ENCODE peak calls at places on chromosome 4, in six cellular contexts. W, M, Q, K, N and C are unnamed samples.

GRCh38 chr4:35934370-35934981 is 309.8 kb downstream of the ARAP2 start:
- DNase-seq in K (peak; percentile 21), M (peak; percentile 12), W (peak; percentile 7), N (peak; percentile 65), Q (no peak), C (peak; percentile 12)

GRCh38 chr4:45971108-45971507 is 152.7 kb downstream of the GABRG1 start:
- DNase-seq in M (no peak), K (no peak), Q (no peak), N (no peak), W (no peak), C (no peak)

GRCh38 chr4:40940317-40940720 is 190.6 kb downstream of the NSUN7 start:
- DNase-seq in Q (no peak), K (no peak), W (no peak), M (no peak), N (no peak), C (no peak)

GRCh38 chr4:120923201-120923522 is 636 bp upstream of the PRDM5 start:
- DNase-seq in Q (no peak), M (no peak), W (no peak), N (no peak), K (no peak), C (no peak)

GRCh38 chr4:54516556-54517215 is 141.1 kb upstream of the KIT start:
- DNase-seq in W (no peak), K (no peak), M (no peak), Q (no peak), N (no peak), C (no peak)

GRCh38 chr4:156892695-156893211 is 78.8 kb downstream of the PDGFC start:
- DNase-seq in K (no peak), Q (no peak), M (no peak), W (no peak), N (no peak), C (no peak)

GRCh38 chr4:59535541-59535940 is 1664.6 kb upstream of the ADGRL3 start:
- DNase-seq in W (no peak), K (no peak), Q (no peak), N (no peak), M (no peak), C (no peak)

GRCh38 chr4:177033130-177033529 is 240.4 kb upstream of the VEGFC start:
- DNase-seq in N (peak; percentile 54), K (no peak), W (no peak), Q (no peak), M (no peak), C (no peak)

GRCh38 chr4:138235419-138235952 is 6.7 kb downstream of the SLC7A11 start:
- DNase-seq in N (no peak), W (no peak), K (no peak), M (peak; percentile 15), Q (no peak), C (no peak)

GRCh38 chr4:102500371-102501175 is 586 bp upstream of the NFKB1 start:
- DNase-seq in N (peak; percentile 62), W (peak; percentile 24), Q (no peak), M (no peak), K (no peak), C (no peak)

GRCh38 chr4:159444668-159445067 is 341.8 kb downstream of the RAPGEF2 start:
- DNase-seq in N (no peak), M (no peak), Q (no peak), K (no peak), W (no peak), C (no peak)

GRCh38 chr4:123037809-123038208 is 115.4 kb upstream of the NUDT6 start:
- DNase-seq in W (peak; percentile 84), K (no peak), N (no peak), M (no peak), Q (no peak), C (no peak)

GRCh38 chr4:101621120-101621519 is 169.4 kb upstream of the BANK1 start:
- DNase-seq in N (no peak), W (no peak), Q (no peak), K (no peak), M (no peak), C (no peak)

GRCh38 chr4:159077702-159078495 is 25.0 kb upstream of the RAPGEF2 start:
- DNase-seq in M (no peak), K (peak; percentile 77), Q (no peak), N (no peak), W (peak; percentile 32), C (peak; percentile 83)

GRCh38 chr4:54118850-54119589 is 19.1 kb downstream of the GSX2 start:
- DNase-seq in N (no peak), K (no peak), Q (no peak), M (no peak), W (no peak), C (no peak)

GRCh38 chr4:173013232-173013932 is 155.2 kb upstream of the GALNT7 start:
- DNase-seq in Q (peak; percentile 88), M (no peak), K (peak; percentile 9), N (peak; percentile 68), W (peak; percentile 21), C (peak; percentile 83)

GRCh38 chr4:72055566-72055965 is 23.8 kb downstream of the NPFFR2 start:
- DNase-seq in K (no peak), Q (no peak), N (no peak), M (no peak), W (no peak), C (no peak)

GRCh38 chr4:41865306-41865980 is 69.8 kb upstream of the TMEM33 start:
- DNase-seq in K (no peak), N (peak; percentile 69), Q (peak; percentile 55), M (no peak), W (no peak), C (no peak)

GRCh38 chr4:170741856-170742255 is 652.1 kb upstream of the AADAT start:
- DNase-seq in K (no peak), W (no peak), M (no peak), N (no peak), Q (no peak), C (no peak)

GRCh38 chr4:1968667-1969295 is 40.0 kb downstream of the NELFA start:
- DNase-seq in W (no peak), K (no peak), Q (no peak), N (no peak), M (no peak), C (no peak)

GRCh38 chr4:33262809-33263208 is 2542.6 kb downstream of the PCDH7 start:
- DNase-seq in Q (no peak), M (no peak), N (no peak), W (no peak), K (no peak), C (no peak)

GRCh38 chr4:169885893-169886292 is 128.1 kb upstream of the HPF1 start:
- DNase-seq in K (no peak), N (no peak), W (no peak), M (no peak), Q (no peak), C (peak; percentile 16)

GRCh38 chr4:68278045-68278444 is 32.6 kb upstream of the TMPRSS11B start:
- DNase-seq in K (no peak), W (no peak), Q (no peak), M (no peak), N (no peak), C (no peak)

GRCh38 chr4:43337707-43338106 is 445.2 kb downstream of the GRXCR1 start:
- DNase-seq in M (no peak), K (no peak), N (no peak), Q (no peak), W (no peak), C (no peak)

GRCh38 chr4:56731857-56732256 is 50.8 kb upstream of the HOPX start:
- DNase-seq in N (peak; percentile 21), K (no peak), M (no peak), W (no peak), Q (no peak), C (no peak)

GRCh38 chr4:75432683-75433082 is 81.5 kb downstream of the RCHY1 start:
- DNase-seq in M (peak; percentile 21), N (peak; percentile 81), Q (no peak), K (no peak), W (peak; percentile 46), C (no peak)

GRCh38 chr4:6972911-6973310 is 63.3 kb downstream of the TBC1D14 start:
- DNase-seq in M (no peak), Q (no peak), W (no peak), N (peak; percentile 92), K (no peak), C (no peak)

GRCh38 chr4:187227907-187228699 is 504.4 kb upstream of the FAT1 start:
- DNase-seq in K (no peak), W (no peak), M (no peak), Q (no peak), N (no peak), C (no peak)

GRCh38 chr4:150782311-150782710 is 200.4 kb downstream of the MAB21L2 start:
- DNase-seq in N (no peak), W (peak; percentile 12), Q (no peak), K (no peak), M (no peak), C (no peak)

GRCh38 chr4:78691971-78692814 is 84.0 kb upstream of the BMP2K start:
- DNase-seq in Q (no peak), N (no peak), W (no peak), K (no peak), M (no peak), C (no peak)

GRCh38 chr4:155889036-155889793 is 14.3 kb upstream of the TDO2 start:
- DNase-seq in W (no peak), M (no peak), N (no peak), K (peak; percentile 58), Q (no peak), C (peak; percentile 37)

GRCh38 chr4:81030617-81031388 is at the start of gene BMP3:
- DNase-seq in K (no peak), N (peak; percentile 56), M (no peak), Q (peak; percentile 73), W (no peak), C (no peak)
- TF ChIP-seq EZH2 in K (no peak), N (peak; percentile 72), M (no peak), Q (peak; percentile 83), W (no peak), C (no peak)

DNA sequence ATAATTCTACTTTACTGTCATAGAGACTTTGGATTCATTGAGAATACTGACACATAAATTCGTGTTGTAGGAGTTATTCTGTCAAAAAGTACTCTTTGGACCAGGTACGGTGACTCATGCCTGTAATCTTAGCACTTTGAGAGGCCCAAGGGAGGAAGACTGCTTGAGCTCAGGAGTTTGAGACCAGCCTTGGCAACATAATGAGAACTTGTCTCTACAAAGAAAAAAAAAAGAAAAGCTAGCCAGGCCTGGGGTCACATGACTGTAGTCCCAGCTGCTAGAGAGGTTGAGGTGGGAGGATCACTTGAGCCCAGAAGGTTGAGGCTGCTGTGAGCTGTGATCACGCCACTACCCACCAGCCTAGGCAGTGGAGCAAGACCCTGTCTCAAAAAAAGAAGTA is 54.9 kb downstream of the WDR19 start:
- DNase-seq in N (no peak), Q (no peak), W (peak; percentile 55), M (no peak), K (no peak), C (no peak)
- TF ChIP-seq POLR2AphosphoS5 in N (no peak), Q (no peak), W (no peak), M (no peak), K (no peak), C (no peak)

DNA sequence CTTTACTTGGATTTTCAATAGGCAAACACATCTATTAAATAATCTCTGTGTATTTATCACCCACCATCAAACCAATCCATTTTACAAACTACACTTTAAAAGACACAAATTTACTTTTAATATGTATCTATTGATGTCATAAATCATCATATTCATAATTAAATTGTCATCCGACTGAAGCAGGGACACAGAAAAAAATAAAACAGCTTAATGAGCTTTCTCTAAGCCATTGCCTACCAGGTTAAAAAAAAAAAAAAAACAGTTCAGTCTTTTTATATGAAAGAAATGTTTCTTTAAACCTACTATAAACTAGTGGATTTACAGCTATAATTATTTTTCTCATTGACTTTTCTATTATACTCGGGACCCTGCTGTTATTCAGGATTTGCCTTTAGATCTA is 57.3 kb downstream of the PABPC4L start:
- DNase-seq in W (no peak), Q (no peak), N (no peak), M (no peak), K (no peak), C (no peak)
- TF ChIP-seq EZH2 in W (no peak), Q (no peak), N (no peak), M (no peak), K (no peak), C (no peak)

GRCh38 chr4:3201718-3202702 is 46.9 kb upstream of the MSANTD1 start:
- DNase-seq in W (peak; percentile 53), Q (no peak), M (no peak), K (peak; percentile 38), N (no peak), C (no peak)
- TF ChIP-seq POLR2AphosphoS5 in W (no peak), Q (no peak), M (no peak), K (no peak), N (no peak), C (no peak)